ENCODE peak calls at places on chromosomes 5 and 9, in six cellular contexts. A is uterus, Y is right atrium auricular region, H is sigmoid colon, U is IMR-90, F is colonic mucosa. O is an unnamed sample.

GRCh38 chr9:127930298-127931091 is at the start of gene PIP5KL1:
- DNase-seq in U (peak), H (peak), F (peak), Y (peak), A (peak), O (peak)

GRCh38 chr5:38831909-38832308 is 13.9 kb upstream of the OSMR start:
- DNase-seq in A (no peak), H (no peak), F (no peak), U (peak), Y (no peak), O (no peak)

GRCh38 chr9:69797680-69798079 is 22.9 kb upstream of the CFAP95 start:
- DNase-seq in A (no peak), F (no peak), H (no peak), Y (no peak), U (no peak), O (no peak)

GRCh38 chr5:132372122-132372521 is 2.6 kb downstream of the SLC22A5 start:
- DNase-seq in Y (peak), A (no peak), H (no peak), F (no peak), U (no peak), O (no peak)

GRCh38 chr5:32233696-32234447 is 59.8 kb upstream of the GOLPH3 start:
- DNase-seq in H (no peak), Y (no peak), U (peak), F (peak), A (no peak), O (no peak)

GRCh38 chr5:36880761-36881160 is 4.2 kb downstream of the NIPBL start:
- DNase-seq in Y (no peak), F (no peak), U (no peak), A (no peak), H (no peak), O (no peak)

GRCh38 chr5:171852255-171852681 is 66.7 kb downstream of the SMIM23 start:
- DNase-seq in U (no peak), H (no peak), F (no peak), A (no peak), Y (no peak), O (no peak)

GRCh38 chr5:57804007-57804444 is 321.4 kb upstream of the ACTBL2 start:
- DNase-seq in A (no peak), U (peak), F (no peak), H (no peak), Y (no peak), O (no peak)

GRCh38 chr5:63931841-63932240 is 30.4 kb downstream of the HTR1A start:
- DNase-seq in A (no peak), H (no peak), Y (no peak), U (no peak), F (no peak), O (no peak)

GRCh38 chr5:72604111-72604792 is 97.0 kb upstream of the ZNF366 start:
- DNase-seq in F (no peak), A (no peak), H (no peak), Y (no peak), U (no peak), O (no peak)

GRCh38 chr5:140402258-140403074 is 833 bp downstream of the ANKHD1 start:
- DNase-seq in H (peak), F (peak), A (peak), Y (no peak), U (peak), O (no peak)

GRCh38 chr5:116358911-116359418 is 215.7 kb downstream of the SEMA6A start:
- DNase-seq in Y (no peak), H (no peak), U (no peak), F (no peak), A (no peak), O (no peak)
- H3K27ac ChIP-seq in Y (peak), H (peak), U (no peak), F (no peak), A (no peak), O (peak)

GRCh38 chr5:130912088-130912487 is 253.0 kb downstream of the HINT1 start:
- DNase-seq in A (no peak), H (no peak), U (no peak), Y (no peak), F (no peak), O (no peak)
- TF ChIP-seq CTCF in A (no peak), H (no peak), U (no peak), Y (no peak), F (peak), O (no peak)

DNA sequence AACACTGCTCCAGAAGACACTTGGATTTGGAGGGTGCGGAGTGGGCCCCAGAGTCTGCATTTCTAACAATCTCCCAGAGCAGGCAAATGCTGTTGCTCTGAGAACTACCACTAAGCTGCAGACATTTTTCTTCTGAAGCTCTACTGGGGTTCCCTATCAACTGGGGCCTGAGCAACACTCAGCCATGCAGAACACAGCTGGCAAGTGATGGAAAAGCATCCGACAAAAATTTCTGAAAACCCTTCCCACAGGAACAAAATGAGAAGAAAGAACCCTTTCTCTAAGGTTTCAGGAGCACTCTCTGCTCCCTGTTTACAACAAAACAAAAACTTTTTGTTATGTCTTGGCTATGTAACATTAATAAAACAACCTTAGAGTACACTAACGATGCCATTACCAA is 516.9 kb downstream of the CTNND2 start:
- DNase-seq in A (no peak), Y (no peak), F (no peak), U (no peak), H (no peak), O (no peak)
- H3K4me3 ChIP-seq in A (no peak), Y (no peak), F (no peak), U (no peak), H (no peak), O (no peak)

DNA sequence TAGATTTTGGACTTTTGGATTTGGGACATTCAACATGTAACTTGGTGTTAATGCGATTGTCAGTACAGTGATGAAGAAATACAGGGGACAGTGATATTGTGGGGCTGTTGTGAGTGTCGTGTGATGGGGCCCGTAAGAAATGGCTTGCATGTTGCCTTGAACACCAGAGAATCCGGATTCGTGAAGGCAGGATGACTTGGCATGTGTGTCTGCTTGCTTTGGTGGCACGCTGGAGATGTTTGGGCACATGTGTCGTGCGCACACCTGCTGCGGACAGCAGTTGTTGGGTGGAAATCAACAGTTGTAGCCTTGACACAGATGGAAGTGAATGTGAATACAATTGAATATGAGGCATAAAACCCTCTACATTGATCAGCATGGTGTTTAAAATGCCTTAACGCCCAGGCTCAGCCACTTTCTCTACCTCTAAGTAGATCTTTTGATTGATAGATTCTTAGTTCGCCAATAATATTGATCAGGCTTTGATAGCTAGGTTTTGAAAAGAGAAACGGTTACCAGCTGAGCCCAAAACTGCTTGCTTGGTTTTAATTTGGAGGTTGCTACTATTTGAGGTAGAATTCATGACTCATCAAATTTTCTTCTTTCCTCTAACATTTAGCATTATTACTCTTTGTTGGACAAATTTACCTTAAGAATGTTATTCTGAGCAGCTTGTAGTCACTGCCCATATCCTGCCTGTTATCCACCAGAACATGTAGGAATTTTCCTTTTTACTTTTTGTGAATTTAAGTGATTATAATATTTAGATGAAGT is 94.4 kb downstream of the TRIO start:
- DNase-seq in Y (no peak), F (no peak), A (no peak), U (no peak), H (no peak), O (no peak)
- H3K27ac ChIP-seq in Y (no peak), F (no peak), A (no peak), U (peak), H (peak), O (no peak)

O was measured in dorsolateral prefrontal cortex.